ENCODE peak calls at places on chromosome 15, in seven cellular contexts. V, M, J, Z, H, U and T are unnamed samples.

GRCh38 chr15:70643783-70644125 is 119.6 kb downstream of the UACA start:
- DNase-seq in V (no peak), M (no peak), J (peak), Z (no peak), H (peak), U (peak), T (no peak)

GRCh38 chr15:84813931-84814330 is 3.2 kb upstream of the ALPK3 start:
- DNase-seq in V (no peak), M (no peak), J (no peak), Z (no peak), H (no peak), U (no peak), T (no peak)

GRCh38 chr15:40046721-40047412 is 7.9 kb upstream of the SRP14 start:
- DNase-seq in V (no peak), M (peak), J (no peak), Z (no peak), H (peak), U (peak), T (no peak)

GRCh38 chr15:81336568-81336967 is 12.6 kb upstream of the STARD5 start:
- DNase-seq in V (no peak), M (peak), J (peak), Z (no peak), H (no peak), U (peak), T (no peak)

GRCh38 chr15:74780523-74780982 is 1.3 kb upstream of the CSK start:
- DNase-seq in V (no peak), M (no peak), J (no peak), Z (no peak), H (no peak), U (no peak), T (no peak)

GRCh38 chr15:73956276-73957086 is 30.2 kb downstream of the LOXL1 start:
- DNase-seq in V (no peak), M (peak), J (no peak), Z (no peak), H (peak), U (no peak), T (no peak)

GRCh38 chr15:77352932-77353331 is 67.0 kb downstream of the PEAK1 start:
- DNase-seq in V (no peak), M (peak), J (no peak), Z (no peak), H (no peak), U (no peak), T (no peak)

GRCh38 chr15:71844916-71845315 is 34.6 kb downstream of the NR2E3 start:
- DNase-seq in V (no peak), M (no peak), J (no peak), Z (no peak), H (no peak), U (no peak), T (no peak)

GRCh38 chr15:57037548-57037947 is 119.1 kb downstream of the TCF12 start:
- DNase-seq in V (no peak), M (no peak), J (no peak), Z (no peak), H (no peak), U (no peak), T (no peak)

GRCh38 chr15:36977620-36978610 is 122.4 kb downstream of the MEIS2 start:
- DNase-seq in V (no peak), M (no peak), J (peak), Z (no peak), H (peak), U (peak), T (no peak)

GRCh38 chr15:90539789-90540188 is 10.1 kb downstream of the CRTC3 start:
- DNase-seq in V (no peak), M (no peak), J (no peak), Z (no peak), H (no peak), U (no peak), T (no peak)

GRCh38 chr15:50247819-50248650 is 17.5 kb downstream of the HDC start:
- DNase-seq in V (no peak), M (no peak), J (peak), Z (no peak), H (peak), U (peak), T (no peak)

GRCh38 chr15:78353093-78353492 is 12.9 kb downstream of the CRABP1 start:
- DNase-seq in V (no peak), M (peak), J (peak), Z (no peak), H (no peak), U (no peak), T (no peak)

GRCh38 chr15:88664151-88664778 is 25.4 kb downstream of the ISG20 start:
- DNase-seq in V (no peak), M (no peak), J (peak), Z (no peak), H (no peak), U (no peak), T (peak)

GRCh38 chr15:51051776-51052175 is 42.9 kb downstream of the TNFAIP8L3 start:
- DNase-seq in V (no peak), M (no peak), J (no peak), Z (no peak), H (no peak), U (no peak), T (no peak)

GRCh38 chr15:31215490-31216209 is 111.0 kb upstream of the KLF13 start:
- DNase-seq in V (peak), M (no peak), J (peak), Z (peak), H (peak), U (peak), T (no peak)

GRCh38 chr15:74406992-74407705 is 26.6 kb downstream of the SEMA7A start:
- DNase-seq in V (peak), M (peak), J (peak), Z (no peak), H (peak), U (peak), T (no peak)

GRCh38 chr15:57892181-57892580 is 173.3 kb downstream of the ALDH1A2 start:
- DNase-seq in V (no peak), M (no peak), J (no peak), Z (no peak), H (no peak), U (no peak), T (no peak)

GRCh38 chr15:27889258-27889657 is 209.9 kb downstream of the OCA2 start:
- DNase-seq in V (no peak), M (no peak), J (no peak), Z (no peak), H (no peak), U (no peak), T (no peak)

GRCh38 chr15:73727330-73728018 is 25.7 kb downstream of the INSYN1 start:
- DNase-seq in V (no peak), M (peak), J (no peak), Z (no peak), H (peak), U (no peak), T (no peak)

GRCh38 chr15:89119489-89120478 is 31.5 kb downstream of the ABHD2 start:
- DNase-seq in V (no peak), M (peak), J (no peak), Z (no peak), H (peak), U (peak), T (no peak)

GRCh38 chr15:41809526-41810220 is 18.2 kb upstream of the JMJD7 start:
- DNase-seq in V (no peak), M (no peak), J (no peak), Z (no peak), H (no peak), U (no peak), T (no peak)

GRCh38 chr15:52004806-52005205 is 14.2 kb upstream of the MAPK6 start:
- DNase-seq in V (no peak), M (no peak), J (no peak), Z (no peak), H (no peak), U (no peak), T (no peak)

GRCh38 chr15:62165029-62165792 is at the start of gene C2CD4B:
- DNase-seq in V (peak), M (no peak), J (peak), Z (peak), H (peak), U (peak), T (no peak)

GRCh38 chr15:84982301-84982920 is 755 bp downstream of the PDE8A start:
- DNase-seq in V (no peak), M (peak), J (peak), Z (peak), H (peak), U (peak), T (no peak)

GRCh38 chr15:28888900-28889299 is 3.1 kb downstream of the APBA2 start:
- DNase-seq in V (no peak), M (no peak), J (no peak), Z (no peak), H (no peak), U (no peak), T (no peak)

GRCh38 chr15:31238906-31239305 is 87.7 kb upstream of the KLF13 start:
- DNase-seq in V (no peak), M (no peak), J (no peak), Z (no peak), H (no peak), U (no peak), T (no peak)

DNA sequence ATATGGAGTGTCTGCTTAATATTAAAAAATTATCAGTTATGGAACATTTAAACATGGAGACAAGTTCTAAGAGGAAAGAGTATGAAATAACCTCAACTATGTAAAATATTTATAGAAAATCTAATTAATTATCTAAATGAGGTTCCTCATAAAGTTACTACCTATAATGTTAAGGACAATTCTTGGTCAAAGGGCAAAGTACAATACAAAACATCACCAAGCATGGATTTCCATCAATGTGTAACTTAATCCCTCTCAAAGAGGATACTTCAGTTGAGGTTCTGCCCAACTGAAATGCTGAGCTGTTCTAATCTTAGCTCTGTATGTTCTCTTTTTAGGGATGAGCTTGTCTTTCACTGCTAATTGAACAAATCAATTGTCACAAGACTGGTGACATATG is 56.0 kb upstream of the CHRM5 start:
- DNase-seq in V (no peak), M (no peak), J (no peak), Z (no peak), H (no peak), U (no peak), T (no peak)
- H2BK120ac ChIP-seq in V (no peak), M (no peak), J (no peak), Z (no peak), H (no peak), U (no peak), T (no peak)

GRCh38 chr15:94263341-94264273 is 32.2 kb downstream of the MCTP2 start:
- DNase-seq in V (no peak), M (peak), J (no peak), Z (no peak), H (peak), U (no peak), T (no peak)
- H2BK120ac ChIP-seq in V (no peak), M (no peak), J (no peak), Z (no peak), H (peak), U (no peak), T (no peak)

GRCh38 chr15:87082576-87082975 is 1002.9 kb downstream of the AGBL1 start:
- DNase-seq in V (no peak), M (no peak), J (no peak), Z (no peak), H (no peak), U (no peak), T (no peak)
- H2BK120ac ChIP-seq in V (no peak), M (no peak), J (no peak), Z (no peak), H (no peak), U (no peak), T (no peak)

DNA sequence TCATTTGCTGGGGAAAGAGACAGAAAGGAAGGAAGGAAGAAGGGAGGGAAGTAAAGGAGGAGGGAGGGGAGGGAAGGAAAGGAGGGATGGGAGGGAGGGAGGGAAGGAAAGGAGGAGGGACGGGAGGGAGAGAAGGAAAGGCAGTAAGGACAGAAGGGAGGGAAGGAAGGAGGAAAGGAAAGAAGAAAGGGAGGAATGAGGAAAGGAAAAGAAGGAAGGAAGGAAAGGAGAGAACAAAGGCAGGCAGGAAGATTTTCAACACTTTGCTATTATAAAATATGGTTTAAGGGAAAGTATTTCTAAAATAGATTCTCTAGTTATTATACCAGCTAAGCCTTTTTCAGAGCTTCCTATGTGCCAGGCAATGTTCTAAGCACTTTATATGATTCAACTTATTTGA is 278.0 kb upstream of the LYSMD4 start:
- DNase-seq in V (no peak), M (no peak), J (no peak), Z (no peak), H (no peak), U (no peak), T (no peak)
- H2BK120ac ChIP-seq in V (no peak), M (no peak), J (no peak), Z (no peak), H (no peak), U (no peak), T (no peak)

GRCh38 chr15:59828871-59829270 is 139.8 kb upstream of the BNIP2 start:
- DNase-seq in V (no peak), M (no peak), J (no peak), Z (no peak), H (no peak), U (peak), T (no peak)

GRCh38 chr15:59830873-59831272 is 141.8 kb upstream of the BNIP2 start:
- DNase-seq in V (no peak), M (no peak), J (no peak), Z (no peak), H (no peak), U (no peak), T (no peak)

GRCh38 chr15:59830143-59830542 is 141.0 kb upstream of the BNIP2 start:
- DNase-seq in V (no peak), M (no peak), J (no peak), Z (no peak), H (no peak), U (no peak), T (no peak)

GRCh38 chr15:59825926-59826325 is 136.8 kb upstream of the BNIP2 start:
- DNase-seq in V (no peak), M (no peak), J (no peak), Z (no peak), H (no peak), U (peak), T (no peak)

DNA sequence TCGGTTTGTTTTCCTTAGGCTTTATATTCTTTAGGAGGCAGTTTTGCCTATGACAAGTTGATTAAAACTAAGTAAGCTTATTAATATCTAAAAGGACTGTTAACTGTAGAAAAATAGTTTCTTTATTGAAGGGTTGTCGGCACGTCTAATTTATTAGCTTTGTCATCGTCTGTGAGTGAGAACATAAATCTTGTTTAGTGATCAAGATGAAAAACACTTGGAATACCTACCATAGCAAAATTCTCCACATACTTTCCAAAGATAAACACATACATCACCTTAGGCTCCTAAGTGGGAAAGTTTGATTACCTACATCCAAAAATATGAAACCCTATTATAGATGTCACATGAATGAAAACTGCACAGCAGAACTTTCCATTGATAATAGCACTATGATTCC is 139.1 kb upstream of the BNIP2 start:
- DNase-seq in V (no peak), M (no peak), J (no peak), Z (no peak), H (no peak), U (peak), T (no peak)
- H2BK120ac ChIP-seq in V (no peak), M (no peak), J (no peak), Z (no peak), H (no peak), U (no peak), T (no peak)

GRCh38 chr15:48607846-48608245 is 37.7 kb downstream of the FBN1 start:
- DNase-seq in V (no peak), M (no peak), J (no peak), Z (no peak), H (no peak), U (no peak), T (no peak)
- H2BK120ac ChIP-seq in V (no peak), M (no peak), J (no peak), Z (no peak), H (no peak), U (no peak), T (no peak)

DNA sequence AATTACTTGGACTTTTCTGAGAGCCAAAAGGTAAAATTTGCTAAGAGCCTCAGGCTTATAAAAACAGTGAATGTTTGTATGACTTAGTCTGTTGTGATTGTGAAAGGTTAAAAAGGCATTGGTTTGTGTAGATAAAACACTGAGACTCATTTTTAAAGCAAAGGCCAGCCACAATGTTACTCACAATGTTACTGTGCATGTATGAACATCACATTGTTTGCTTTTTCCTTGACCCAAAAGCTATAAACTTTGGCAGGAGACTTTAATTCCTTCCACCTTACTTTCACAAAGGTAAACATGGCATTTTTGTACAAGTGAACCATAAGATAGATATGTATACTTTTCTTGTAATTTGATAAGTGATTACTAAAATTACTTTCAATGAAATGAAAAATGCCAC is 70.5 kb downstream of the NPAP1 start:
- DNase-seq in V (no peak), M (no peak), J (no peak), Z (no peak), H (no peak), U (no peak), T (no peak)
- H2BK120ac ChIP-seq in V (no peak), M (no peak), J (no peak), Z (no peak), H (no peak), U (no peak), T (no peak)

DNA sequence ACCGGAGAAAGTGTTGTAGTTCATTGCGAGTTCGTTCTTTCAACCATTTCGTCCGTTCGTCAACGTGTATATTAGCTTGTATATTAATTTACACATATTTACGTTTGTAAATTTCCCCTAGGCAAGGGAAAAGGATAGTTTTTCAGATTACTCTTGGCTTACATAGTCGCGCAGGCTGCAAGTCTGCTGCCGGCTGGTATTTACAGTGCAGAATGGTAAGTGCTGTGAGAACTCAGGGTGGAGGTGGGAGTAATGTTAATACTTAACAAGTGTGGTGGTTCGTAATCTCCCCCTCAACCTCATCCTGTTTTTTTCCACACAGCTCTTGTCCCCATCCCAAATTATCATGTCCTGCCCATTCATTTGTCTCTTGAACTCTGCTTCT is 752 bp downstream of the FAM98B start:
- DNase-seq in V (no peak), M (peak), J (no peak), Z (no peak), H (no peak), U (no peak), T (no peak)
- H2BK120ac ChIP-seq in V (no peak), M (no peak), J (no peak), Z (no peak), H (no peak), U (no peak), T (no peak)